ENCODE peak calls at places on chromosomes 12 and 14, in seven cellular contexts. One of them, this sample, is unnamed.
A peak's percentile ranks its signal among the peaks of the same experiment; 100 is the strongest.

GRCh38 chr12:40770781-40771180 is 78.5 kb downstream of the CNTN1 start:
- DNase-seq in HL-60: no peak
- DNase-seq in Peyer's patch: no peak
- DNase-seq in stomach: no peak
- DNase-seq in fibroblast of the aortic adventitia: no peak
- DNase-seq in bronchial epithelial cell: no peak
- DNase-seq in CD8-positive, alpha-beta T cell: no peak
- DNase-seq in this sample: no peak

GRCh38 chr14:23568021-23568599 is 519 bp upstream of the AP1G2 start:
- DNase-seq in bronchial epithelial cell: no peak
- DNase-seq in CD8-positive, alpha-beta T cell: no peak
- DNase-seq in HL-60: no peak
- DNase-seq in fibroblast of the aortic adventitia: no peak
- DNase-seq in Peyer's patch: no peak
- DNase-seq in stomach: no peak
- DNase-seq in this sample: no peak

GRCh38 chr12:68011206-68011881 is 22.1 kb downstream of the IFNG-AS1 start:
- DNase-seq in bronchial epithelial cell: no peak
- DNase-seq in Peyer's patch: no peak
- DNase-seq in HL-60: no peak
- DNase-seq in stomach: no peak
- DNase-seq in fibroblast of the aortic adventitia: no peak
- DNase-seq in CD8-positive, alpha-beta T cell: no peak
- DNase-seq in this sample: no peak

GRCh38 chr14:52856139-52856538 is 64.7 kb upstream of the GNPNAT1 start:
- DNase-seq in bronchial epithelial cell: no peak
- DNase-seq in fibroblast of the aortic adventitia: no peak
- DNase-seq in stomach: no peak
- DNase-seq in CD8-positive, alpha-beta T cell: no peak
- DNase-seq in Peyer's patch: no peak
- DNase-seq in HL-60: no peak
- DNase-seq in this sample: no peak

GRCh38 chr12:9064201-9064814 is 51.4 kb downstream of the A2M start:
- DNase-seq in HL-60: peak; percentile 5
- DNase-seq in CD8-positive, alpha-beta T cell: peak; percentile 51
- DNase-seq in fibroblast of the aortic adventitia: peak; percentile 31
- DNase-seq in Peyer's patch: peak; percentile 52
- DNase-seq in stomach: peak; percentile 72
- DNase-seq in bronchial epithelial cell: peak; percentile 60
- DNase-seq in this sample: peak; percentile 20

GRCh38 chr12:32502693-32503510 is 103.5 kb downstream of the FGD4 start:
- DNase-seq in bronchial epithelial cell: peak; percentile 71
- DNase-seq in fibroblast of the aortic adventitia: peak; percentile 80
- DNase-seq in CD8-positive, alpha-beta T cell: no peak
- DNase-seq in HL-60: no peak
- DNase-seq in stomach: no peak
- DNase-seq in Peyer's patch: no peak
- DNase-seq in this sample: peak; percentile 90

GRCh38 chr12:28140404-28140803 is 49.9 kb upstream of the CCDC91 start:
- DNase-seq in stomach: no peak
- DNase-seq in fibroblast of the aortic adventitia: no peak
- DNase-seq in Peyer's patch: no peak
- DNase-seq in CD8-positive, alpha-beta T cell: no peak
- DNase-seq in bronchial epithelial cell: no peak
- DNase-seq in HL-60: no peak
- DNase-seq in this sample: no peak

GRCh38 chr14:24058951-24059475 is 7.2 kb downstream of the CARMIL3 start:
- DNase-seq in Peyer's patch: no peak
- DNase-seq in HL-60: no peak
- DNase-seq in stomach: no peak
- DNase-seq in fibroblast of the aortic adventitia: no peak
- DNase-seq in CD8-positive, alpha-beta T cell: no peak
- DNase-seq in bronchial epithelial cell: no peak
- DNase-seq in this sample: no peak

GRCh38 chr14:37172024-37172869 is at the start of gene SLC25A21:
- DNase-seq in CD8-positive, alpha-beta T cell: no peak
- DNase-seq in HL-60: no peak
- DNase-seq in stomach: peak; percentile 77
- DNase-seq in fibroblast of the aortic adventitia: peak; percentile 81
- DNase-seq in bronchial epithelial cell: peak; percentile 76
- DNase-seq in Peyer's patch: no peak
- DNase-seq in this sample: peak; percentile 77

GRCh38 chr12:27333311-27334009 is 824 bp downstream of the BMAL2 start:
- DNase-seq in bronchial epithelial cell: peak; percentile 38
- DNase-seq in Peyer's patch: peak; percentile 22
- DNase-seq in fibroblast of the aortic adventitia: peak; percentile 16
- DNase-seq in HL-60: peak; percentile 12
- DNase-seq in CD8-positive, alpha-beta T cell: peak; percentile 12
- DNase-seq in stomach: peak; percentile 53
- DNase-seq in this sample: no peak

GRCh38 chr12:107091989-107092641 is 1.2 kb downstream of the CRY1 start:
- DNase-seq in bronchial epithelial cell: peak; percentile 96
- DNase-seq in fibroblast of the aortic adventitia: peak; percentile 97
- DNase-seq in stomach: no peak
- DNase-seq in Peyer's patch: no peak
- DNase-seq in CD8-positive, alpha-beta T cell: peak; percentile 16
- DNase-seq in HL-60: peak; percentile 28
- DNase-seq in this sample: peak; percentile 92

GRCh38 chr12:56932146-56932545 is 2.1 kb downstream of the SDR9C7 start:
- DNase-seq in bronchial epithelial cell: no peak
- DNase-seq in Peyer's patch: no peak
- DNase-seq in fibroblast of the aortic adventitia: no peak
- DNase-seq in stomach: no peak
- DNase-seq in CD8-positive, alpha-beta T cell: no peak
- DNase-seq in HL-60: no peak
- DNase-seq in this sample: no peak

GRCh38 chr12:53564276-53564675 is 57.0 kb upstream of the NPFF start:
- DNase-seq in fibroblast of the aortic adventitia: no peak
- DNase-seq in Peyer's patch: no peak
- DNase-seq in CD8-positive, alpha-beta T cell: no peak
- DNase-seq in HL-60: no peak
- DNase-seq in stomach: no peak
- DNase-seq in bronchial epithelial cell: no peak
- DNase-seq in this sample: no peak

GRCh38 chr12:53563452-53563851 is 56.2 kb upstream of the NPFF start:
- DNase-seq in fibroblast of the aortic adventitia: no peak
- DNase-seq in stomach: no peak
- DNase-seq in HL-60: no peak
- DNase-seq in bronchial epithelial cell: no peak
- DNase-seq in CD8-positive, alpha-beta T cell: no peak
- DNase-seq in Peyer's patch: no peak
- DNase-seq in this sample: no peak

GRCh38 chr12:53561590-53561953 is 54.3 kb upstream of the NPFF start:
- DNase-seq in HL-60: no peak
- DNase-seq in bronchial epithelial cell: peak; percentile 95
- DNase-seq in CD8-positive, alpha-beta T cell: no peak
- DNase-seq in Peyer's patch: no peak
- DNase-seq in stomach: no peak
- DNase-seq in fibroblast of the aortic adventitia: peak; percentile 82
- DNase-seq in this sample: peak; percentile 84

GRCh38 chr12:53567961-53568360 is 58.2 kb downstream of the ATF7 start:
- DNase-seq in HL-60: no peak
- DNase-seq in bronchial epithelial cell: no peak
- DNase-seq in Peyer's patch: no peak
- DNase-seq in CD8-positive, alpha-beta T cell: no peak
- DNase-seq in fibroblast of the aortic adventitia: peak; percentile 65
- DNase-seq in stomach: no peak
- DNase-seq in this sample: no peak

DNA sequence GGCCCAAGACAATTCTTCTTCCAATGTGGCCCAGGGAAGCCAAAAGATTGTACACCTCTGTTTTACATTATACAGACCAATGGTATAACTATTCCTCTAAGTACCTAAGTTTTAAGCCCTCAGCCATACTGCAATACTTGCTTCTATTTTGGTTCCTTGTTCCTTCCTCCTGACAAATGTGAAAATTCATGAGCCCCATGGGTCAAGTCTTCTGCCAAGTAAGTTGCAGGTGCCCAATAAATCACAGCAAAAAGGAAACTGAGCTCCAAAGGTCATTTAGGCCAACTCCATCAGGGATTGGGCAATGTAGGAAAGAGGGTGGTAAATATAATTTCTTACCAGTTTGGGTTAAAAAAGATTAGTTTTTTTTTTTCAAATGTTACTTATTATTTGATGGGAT is 57.7 kb upstream of the NPFF start:
- DNase-seq in CD8-positive, alpha-beta T cell: no peak
- DNase-seq in fibroblast of the aortic adventitia: peak; percentile 41
- DNase-seq in stomach: no peak
- DNase-seq in Peyer's patch: no peak
- DNase-seq in HL-60: no peak
- DNase-seq in bronchial epithelial cell: no peak
- DNase-seq in this sample: no peak
- H3K4me3 ChIP-seq in CD8-positive, alpha-beta T cell: no peak overlapping the region
- H3K4me3 ChIP-seq in fibroblast of the aortic adventitia: no peak overlapping the region
- H3K4me3 ChIP-seq in stomach: no peak overlapping the region
- H3K4me3 ChIP-seq in Peyer's patch: no peak overlapping the region
- H3K4me3 ChIP-seq in HL-60: no peak overlapping the region
- H3K4me3 ChIP-seq in bronchial epithelial cell: no peak overlapping the region
- H3K4me3 ChIP-seq in this sample: no peak overlapping the region

DNA sequence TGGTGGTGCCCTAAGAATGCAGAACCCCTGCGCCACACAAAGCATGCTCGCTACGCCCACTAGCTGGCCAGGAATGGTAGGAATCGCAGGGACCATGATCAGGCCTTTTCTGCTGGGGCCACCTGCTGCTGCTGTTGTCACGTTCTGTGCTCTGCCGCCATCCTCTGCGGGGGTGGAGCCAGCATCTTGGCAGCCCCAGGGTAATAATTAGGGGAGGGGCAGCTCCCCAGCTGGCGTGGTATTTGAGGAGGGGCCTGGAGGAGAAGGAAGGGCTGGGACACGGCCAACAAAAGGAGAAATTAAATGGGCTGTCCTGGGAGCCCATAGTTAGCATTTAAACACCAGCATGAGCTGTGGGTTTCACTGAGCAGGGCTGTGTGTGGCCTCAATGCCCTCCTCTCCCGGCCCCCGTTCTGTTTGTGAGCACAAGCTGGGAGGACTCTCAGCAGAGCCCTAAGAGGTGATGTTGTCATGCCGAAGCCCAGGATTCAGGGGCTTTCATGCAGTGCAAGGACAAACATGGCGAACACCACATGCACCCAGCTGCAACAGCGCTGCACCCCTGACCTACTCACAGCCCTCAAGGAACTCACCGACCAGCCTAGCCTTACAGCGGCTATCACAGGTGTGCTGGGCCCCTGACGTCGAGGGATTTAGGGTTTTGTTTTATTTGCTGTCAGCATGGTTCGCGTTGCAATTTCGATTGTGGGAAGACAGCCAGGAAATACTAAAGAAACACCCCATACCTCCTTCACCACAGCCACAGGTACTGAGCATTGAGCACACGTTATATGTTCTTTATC is 324.3 kb downstream of the CACNA1C start:
- DNase-seq in bronchial epithelial cell: no peak
- DNase-seq in CD8-positive, alpha-beta T cell: no peak
- DNase-seq in stomach: no peak
- DNase-seq in Peyer's patch: no peak
- DNase-seq in HL-60: no peak
- DNase-seq in fibroblast of the aortic adventitia: no peak
- DNase-seq in this sample: no peak
- TF ChIP-seq CTCF in bronchial epithelial cell: no peak
- TF ChIP-seq CTCF in CD8-positive, alpha-beta T cell: no peak
- TF ChIP-seq CTCF in stomach: no peak
- TF ChIP-seq CTCF in Peyer's patch: no peak
- TF ChIP-seq CTCF in HL-60: no peak
- TF ChIP-seq CTCF in fibroblast of the aortic adventitia: no peak
- TF ChIP-seq CTCF in this sample: no peak

GRCh38 chr12:89082354-89082753 is 269.9 kb downstream of the DUSP6 start:
- DNase-seq in Peyer's patch: no peak
- DNase-seq in stomach: no peak
- DNase-seq in CD8-positive, alpha-beta T cell: no peak
- DNase-seq in HL-60: no peak
- DNase-seq in fibroblast of the aortic adventitia: no peak
- DNase-seq in bronchial epithelial cell: peak; percentile 28
- DNase-seq in this sample: peak; percentile 49
- H3K4me3 ChIP-seq in Peyer's patch: no peak overlapping the region
- H3K4me3 ChIP-seq in stomach: no peak overlapping the region
- H3K4me3 ChIP-seq in CD8-positive, alpha-beta T cell: no peak overlapping the region
- H3K4me3 ChIP-seq in HL-60: no peak overlapping the region
- H3K4me3 ChIP-seq in fibroblast of the aortic adventitia: no peak overlapping the region
- H3K4me3 ChIP-seq in bronchial epithelial cell: no peak overlapping the region
- H3K4me3 ChIP-seq in this sample: no peak overlapping the region

DNA sequence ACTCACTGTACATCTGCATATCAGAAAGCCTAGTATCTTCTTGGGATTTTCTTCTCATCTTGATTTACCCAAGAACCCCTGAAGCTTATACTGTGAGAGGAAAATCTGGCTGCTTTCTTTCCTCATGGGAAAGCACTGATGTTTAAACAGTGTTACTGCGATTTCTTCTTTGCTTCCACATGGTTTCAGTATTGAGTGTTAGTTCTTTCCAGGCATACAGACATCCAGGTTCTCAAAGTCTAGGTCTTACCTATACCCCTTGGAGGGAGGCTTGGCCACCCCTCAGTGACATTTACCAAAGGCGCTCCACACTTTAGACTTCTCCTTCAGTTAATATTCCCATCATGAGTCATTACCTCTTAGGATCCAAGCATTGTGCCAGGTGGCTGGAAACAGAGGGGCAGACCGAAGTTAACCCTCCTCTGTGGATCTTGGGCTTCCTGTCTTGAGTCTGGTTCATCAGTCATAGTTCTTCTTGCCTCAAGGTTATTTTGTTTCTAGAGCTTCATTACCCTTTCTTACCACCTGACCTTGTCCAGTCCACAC is 79.1 kb downstream of the TMEM117 start:
- DNase-seq in CD8-positive, alpha-beta T cell: no peak
- DNase-seq in fibroblast of the aortic adventitia: no peak
- DNase-seq in Peyer's patch: no peak
- DNase-seq in stomach: no peak
- DNase-seq in HL-60: no peak
- DNase-seq in bronchial epithelial cell: peak; percentile 18
- DNase-seq in this sample: peak; percentile 9
- TF ChIP-seq CTCF in CD8-positive, alpha-beta T cell: no peak
- TF ChIP-seq CTCF in fibroblast of the aortic adventitia: no peak
- TF ChIP-seq CTCF in Peyer's patch: no peak
- TF ChIP-seq CTCF in stomach: no peak
- TF ChIP-seq CTCF in HL-60: no peak
- TF ChIP-seq CTCF in bronchial epithelial cell: peak; percentile 19
- TF ChIP-seq CTCF in this sample: no peak

GRCh38 chr12:25005376-25005775 is 56.5 kb upstream of the BCAT1 start:
- DNase-seq in HL-60: no peak
- DNase-seq in fibroblast of the aortic adventitia: no peak
- DNase-seq in stomach: no peak
- DNase-seq in bronchial epithelial cell: no peak
- DNase-seq in Peyer's patch: peak; percentile 44
- DNase-seq in CD8-positive, alpha-beta T cell: no peak
- DNase-seq in this sample: no peak
- H3K4me3 ChIP-seq in HL-60: no peak overlapping the region
- H3K4me3 ChIP-seq in fibroblast of the aortic adventitia: no peak overlapping the region
- H3K4me3 ChIP-seq in stomach: no peak overlapping the region
- H3K4me3 ChIP-seq in bronchial epithelial cell: no peak overlapping the region
- H3K4me3 ChIP-seq in Peyer's patch: no peak overlapping the region
- H3K4me3 ChIP-seq in CD8-positive, alpha-beta T cell: no peak overlapping the region
- H3K4me3 ChIP-seq in this sample: no peak overlapping the region

GRCh38 chr12:3797649-3798048 is 44.7 kb upstream of the CRACR2A start:
- DNase-seq in fibroblast of the aortic adventitia: no peak
- DNase-seq in bronchial epithelial cell: no peak
- DNase-seq in Peyer's patch: no peak
- DNase-seq in stomach: no peak
- DNase-seq in CD8-positive, alpha-beta T cell: no peak
- DNase-seq in HL-60: no peak
- DNase-seq in this sample: no peak
- TF ChIP-seq CTCF in fibroblast of the aortic adventitia: no peak
- TF ChIP-seq CTCF in bronchial epithelial cell: no peak
- TF ChIP-seq CTCF in Peyer's patch: no peak
- TF ChIP-seq CTCF in stomach: no peak
- TF ChIP-seq CTCF in CD8-positive, alpha-beta T cell: no peak
- TF ChIP-seq CTCF in HL-60: no peak
- TF ChIP-seq CTCF in this sample: no peak

GRCh38 chr14:40347675-40348074 is 915.4 kb upstream of the FBXO33 start:
- DNase-seq in stomach: no peak
- DNase-seq in HL-60: no peak
- DNase-seq in fibroblast of the aortic adventitia: no peak
- DNase-seq in CD8-positive, alpha-beta T cell: no peak
- DNase-seq in bronchial epithelial cell: no peak
- DNase-seq in Peyer's patch: no peak
- DNase-seq in this sample: no peak
- H3K4me3 ChIP-seq in stomach: no peak overlapping the region
- H3K4me3 ChIP-seq in HL-60: no peak overlapping the region
- H3K4me3 ChIP-seq in fibroblast of the aortic adventitia: no peak overlapping the region
- H3K4me3 ChIP-seq in CD8-positive, alpha-beta T cell: no peak overlapping the region
- H3K4me3 ChIP-seq in bronchial epithelial cell: no peak overlapping the region
- H3K4me3 ChIP-seq in Peyer's patch: no peak overlapping the region
- H3K4me3 ChIP-seq in this sample: no peak overlapping the region

This sample was measured in foreskin fibroblast.